ENCODE peak calls at places on chromosomes 12 and 14, in four cellular contexts. L is fibroblast of lung, J is ovary, T is lung. D is an unnamed sample.
A peak's percentile ranks its signal among the peaks of the same experiment; 100 is the strongest.

GRCh38 chr12:13811061-13811460 is 170.3 kb downstream of the GRIN2B start:
- DNase-seq in L (no peak), J (no peak), T (no peak), D (no peak)

GRCh38 chr14:68440776-68441175 is 352.1 kb downstream of the ZFP36L1 start:
- DNase-seq in L (peak; percentile 50), J (no peak), T (no peak), D (no peak)

GRCh38 chr12:78455991-78456390 is 408.6 kb upstream of the SYT1 start:
- DNase-seq in L (peak; percentile 18), J (no peak), T (no peak), D (no peak)

GRCh38 chr14:36935976-36936678 is 236.3 kb downstream of the SLC25A21 start:
- DNase-seq in L (peak; percentile 56), J (no peak), T (no peak), D (no peak)

GRCh38 chr14:70563869-70564268 is 29.1 kb upstream of the ADAM20 start:
- DNase-seq in L (no peak), J (no peak), T (no peak), D (no peak)

GRCh38 chr14:58238252-58239247 is 6.1 kb upstream of the PSMA3 start:
- DNase-seq in L (peak; percentile 27), J (peak; percentile 63), T (no peak), D (no peak)

GRCh38 chr12:114018669-114019068 is 52.5 kb upstream of the RBM19 start:
- DNase-seq in L (no peak), J (no peak), T (no peak), D (peak; percentile 19)

GRCh38 chr12:19039515-19039914 is 90.0 kb upstream of the PLEKHA5 start:
- DNase-seq in L (no peak), J (no peak), T (no peak), D (no peak)

GRCh38 chr12:80936642-80937390 is 918 bp downstream of the LIN7A start:
- DNase-seq in L (peak; percentile 64), J (peak; percentile 54), T (peak; percentile 46), D (no peak)

GRCh38 chr12:60093428-60093827 is 497.6 kb downstream of the SLC16A7 start:
- DNase-seq in L (no peak), J (no peak), T (no peak), D (no peak)

GRCh38 chr12:111406474-111407370 is 999 bp downstream of the SH2B3 start:
- DNase-seq in L (no peak), J (no peak), T (no peak), D (no peak)

GRCh38 chr14:22842211-22843122 is 6.1 kb downstream of the MMP14 start:
- DNase-seq in L (no peak), J (no peak), T (no peak), D (no peak)

GRCh38 chr12:27952510-27952909 is 20.0 kb downstream of the PTHLH start:
- DNase-seq in L (no peak), J (no peak), T (no peak), D (no peak)

GRCh38 chr12:54356228-54356627 is 8.1 kb downstream of the GPR84 start:
- DNase-seq in L (no peak), J (no peak), T (no peak), D (no peak)

GRCh38 chr12:115135800-115136211 is 451.8 kb upstream of the TBX3 start:
- DNase-seq in L (peak; percentile 56), J (no peak), T (no peak), D (peak; percentile 36)

GRCh38 chr12:54950071-54950727 is 34.4 kb downstream of the TESPA1 start:
- DNase-seq in L (peak; percentile 3), J (no peak), T (no peak), D (no peak)

GRCh38 chr12:5076761-5077160 is 33.1 kb downstream of the KCNA5 start:
- DNase-seq in L (no peak), J (no peak), T (no peak), D (no peak)

GRCh38 chr14:101835166-101835557 is 73.7 kb downstream of the PPP2R5C start:
- DNase-seq in L (peak; percentile 52), J (no peak), T (no peak), D (no peak)

GRCh38 chr12:10940389-10940788 is 1.3 kb upstream of the TAS2R14 start:
- DNase-seq in L (peak; percentile 94), J (no peak), T (no peak), D (peak; percentile 4)

GRCh38 chr12:104958946-104959841 is 1.1 kb upstream of the SLC41A2 start:
- DNase-seq in L (peak; percentile 61), J (peak; percentile 35), T (no peak), D (no peak)
- H3K4me3 ChIP-seq in L (peak overlapping the region; percentile 71), J (peak overlapping the region; percentile 61), T (no peak overlapping the region), D (peak overlapping the region; percentile 62)

GRCh38 chr14:86457729-86458128 is 927.8 kb downstream of the FLRT2 start:
- DNase-seq in L (no peak), J (no peak), T (no peak), D (no peak)
- TF ChIP-seq CTCF in L (no peak), J (no peak), T (no peak), D (no peak)

GRCh38 chr12:46830731-46831334 is 5.0 kb upstream of the SLC38A4 start:
- DNase-seq in L (peak; percentile 10), J (no peak), T (no peak), D (no peak)
- H3K4me3 ChIP-seq in L (peak overlapping the region; percentile 43), J (peak overlapping the region; percentile 15), T (no peak overlapping the region), D (peak overlapping the region; percentile 51)

DNA sequence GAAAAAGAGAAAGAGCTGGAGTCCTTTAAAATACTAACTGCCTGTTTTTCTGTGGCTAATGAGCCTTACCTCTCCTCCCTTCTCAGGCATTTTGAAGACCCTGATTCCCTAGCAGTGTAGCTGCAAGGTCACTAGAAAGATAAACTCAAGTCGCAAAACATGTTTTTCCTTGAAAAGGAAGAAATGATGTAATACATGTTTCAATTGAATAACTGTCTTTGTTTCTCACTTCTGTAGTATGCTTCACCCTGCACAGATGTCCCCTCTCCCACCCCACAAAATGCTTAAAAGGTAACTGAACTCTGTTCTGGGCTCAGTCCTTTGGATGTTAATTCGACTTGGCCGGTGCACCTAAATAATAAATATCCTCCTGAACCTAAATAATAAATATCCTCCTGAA is 1350.3 kb downstream of the TMEM121 start:
- DNase-seq in L (no peak), J (no peak), T (no peak), D (no peak)
- TF ChIP-seq CTCF in L (no peak), J (no peak), T (no peak), D (no peak)

GRCh38 chr12:128970110-128970509 is 116.8 kb downstream of the GLT1D1 start:
- DNase-seq in L (no peak), J (no peak), T (no peak), D (no peak)
- H3K4me3 ChIP-seq in L (no peak overlapping the region), J (no peak overlapping the region), T (no peak overlapping the region), D (no peak overlapping the region)

GRCh38 chr12:110102255-110102654 is 21.9 kb upstream of the IFT81 start:
- DNase-seq in L (peak; percentile 70), J (no peak), T (no peak), D (no peak)
- TF ChIP-seq CTCF in L (peak; percentile 21), J (no peak), T (no peak), D (peak; percentile 67)

GRCh38 chr12:57454566-57455373 is at the start of gene INHBE:
- DNase-seq in L (peak; percentile 69), J (no peak), T (no peak), D (no peak)

GRCh38 chr12:57452181-57452936 is 2.7 kb upstream of the INHBE start:
- DNase-seq in L (peak; percentile 94), J (no peak), T (no peak), D (no peak)

GRCh38 chr12:57454213-57454565 is 918 bp upstream of the INHBE start:
- DNase-seq in L (no peak), J (no peak), T (no peak), D (no peak)

GRCh38 chr12:57451233-57451778 is 3.8 kb upstream of the INHBE start:
- DNase-seq in L (peak; percentile 22), J (no peak), T (no peak), D (no peak)

DNA sequence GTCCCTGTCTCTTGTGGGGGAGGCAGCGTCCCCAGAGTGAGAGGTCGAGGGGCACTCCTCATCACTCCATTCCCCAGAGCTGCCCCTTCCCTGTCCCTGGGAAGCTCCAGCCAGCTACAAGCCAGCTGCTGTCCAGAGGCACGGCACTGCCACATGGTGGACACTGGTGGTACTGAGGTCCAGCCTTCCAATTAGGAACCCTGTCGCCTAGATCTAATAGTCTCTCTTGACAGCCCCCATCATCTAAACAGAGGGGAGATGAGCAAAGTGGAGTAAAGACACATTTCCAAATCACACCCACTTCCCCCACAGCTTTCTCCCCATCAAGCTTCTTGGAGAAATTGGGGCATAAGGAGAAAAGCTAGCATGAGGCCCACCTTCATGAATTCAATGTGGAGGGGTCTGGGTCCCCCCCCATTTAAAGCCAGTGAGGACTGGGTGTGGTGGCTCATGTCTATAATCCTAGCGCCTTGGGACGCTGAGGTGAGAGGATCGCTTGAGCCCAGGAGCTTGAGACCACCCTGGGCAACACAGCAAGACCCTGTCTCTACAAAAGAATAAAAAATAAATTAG is 2.1 kb upstream of the INHBE start:
- DNase-seq in L (peak; percentile 65), J (peak; percentile 83), T (peak; percentile 77), D (no peak)
- H3K4me3 ChIP-seq in L (no peak overlapping the region), J (no peak overlapping the region), T (no peak overlapping the region), D (no peak overlapping the region)

DNA sequence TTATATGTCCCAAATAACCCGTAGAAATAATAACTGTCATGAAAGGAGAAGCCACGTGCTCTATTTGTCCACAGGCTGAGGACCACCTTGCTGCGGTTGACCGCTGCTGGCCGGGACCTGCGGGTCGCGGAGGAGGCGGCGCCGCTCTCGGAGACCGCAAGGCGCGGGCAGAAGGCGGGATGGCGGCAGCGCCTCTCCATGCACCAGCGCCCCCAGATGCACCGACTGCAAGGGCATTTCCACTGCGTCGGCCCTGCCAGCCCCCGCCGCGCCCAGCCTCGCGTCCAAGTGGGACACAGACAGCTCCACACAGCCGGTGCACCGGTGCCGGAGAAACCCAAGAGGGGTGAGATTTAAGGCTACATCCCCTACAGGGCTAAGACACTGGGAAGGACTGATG is 21.0 kb downstream of the RPGRIP1 start:
- DNase-seq in L (peak; percentile 11), J (no peak), T (no peak), D (no peak)
- TF ChIP-seq CTCF in L (no peak), J (no peak), T (no peak), D (no peak)

D was measured in HFF-Myc.